ENCODE peak calls at places on chromosomes 12 and 14, in five cellular contexts. N is GM18507, D is substantia nigra, E is Daoy, I is psoas muscle. P is an unnamed sample.

GRCh38 chr12:41277019-41277770 is 89.1 kb downstream of the PDZRN4 start:
- DNase-seq in N (no peak), D (no peak), E (no peak), I (no peak), P (no peak)

GRCh38 chr14:75182820-75183219 is 6.4 kb upstream of the TMED10 start:
- DNase-seq in N (no peak), D (no peak), E (no peak), I (no peak), P (no peak)

GRCh38 chr12:68835333-68835908 is 27.4 kb downstream of the MDM2 start:
- DNase-seq in N (no peak), D (no peak), E (no peak), I (no peak), P (no peak)

GRCh38 chr12:104825408-104825807 is 132.7 kb downstream of the SLC41A2 start:
- DNase-seq in N (no peak), D (no peak), E (no peak), I (no peak), P (no peak)

GRCh38 chr14:22427771-22428228 is 161.2 kb downstream of the DAD1 start:
- DNase-seq in N (no peak), D (no peak), E (peak; percentile 30), I (no peak), P (no peak)

GRCh38 chr14:26531894-26532293 is 65.9 kb downstream of the NOVA1 start:
- DNase-seq in N (no peak), D (no peak), E (peak; percentile 72), I (no peak), P (no peak)

GRCh38 chr12:64650762-64651161 is 40.5 kb downstream of the RASSF3 start:
- DNase-seq in N (no peak), D (no peak), E (no peak), I (no peak), P (no peak)

GRCh38 chr12:238736-239398 is 23.8 kb downstream of the SLC6A13 start:
- DNase-seq in N (no peak), D (no peak), E (no peak), I (no peak), P (no peak)

GRCh38 chr14:95509512-95509911 is 6.9 kb downstream of the SYNE3 start:
- DNase-seq in N (no peak), D (no peak), E (no peak), I (no peak), P (no peak)

GRCh38 chr14:94489336-94489735 is 13.3 kb upstream of the SERPINA9 start:
- DNase-seq in N (no peak), D (no peak), E (no peak), I (no peak), P (no peak)

GRCh38 chr12:8145754-8146415 is 10.9 kb upstream of the ZNF705A start:
- DNase-seq in N (no peak), D (peak; percentile 38), E (peak; percentile 83), I (peak; percentile 66), P (peak; percentile 15)

GRCh38 chr12:16300222-16300621 is 22.7 kb upstream of the SLC15A5 start:
- DNase-seq in N (no peak), D (no peak), E (no peak), I (no peak), P (no peak)

GRCh38 chr12:132408001-132408400 is 78.6 kb upstream of the GALNT9 start:
- DNase-seq in N (no peak), D (no peak), E (no peak), I (peak; percentile 32), P (no peak)

GRCh38 chr12:108854055-108854452 is 3.3 kb downstream of the SSH1 start:
- DNase-seq in N (no peak), D (no peak), E (peak; percentile 84), I (no peak), P (no peak)

GRCh38 chr14:38481939-38482678 is 226.2 kb upstream of the CLEC14A start:
- DNase-seq in N (no peak), D (no peak), E (no peak), I (peak; percentile 20), P (no peak)

GRCh38 chr14:101412741-101413140 is 148.6 kb upstream of the DIO3 start:
- DNase-seq in N (no peak), D (no peak), E (peak; percentile 45), I (no peak), P (no peak)

GRCh38 chr14:55121628-55122440 is 7.2 kb upstream of the LGALS3 start:
- DNase-seq in N (no peak), D (no peak), E (no peak), I (no peak), P (no peak)

GRCh38 chr12:43338848-43339526 is 213.0 kb downstream of the ADAMTS20 start:
- DNase-seq in N (no peak), D (no peak), E (peak; percentile 54), I (no peak), P (no peak)

GRCh38 chr12:77133566-77133965 is 68.2 kb upstream of the E2F7 start:
- DNase-seq in N (no peak), D (no peak), E (peak; percentile 72), I (no peak), P (no peak)